ENCODE peak calls at places on chromosomes 2 and 18, in eight cellular contexts. S, P, B, J, A, T, X and I are unnamed samples.
A peak's percentile ranks its signal among the peaks of the same experiment; 100 is the strongest.

GRCh38 chr2:73112026-73112912 is 479 bp downstream of the RAB11FIP5 start:
- DNase-seq in S (no peak), P (no peak), B (no peak), J (peak; percentile 38), A (peak; percentile 22), T (peak; percentile 43), X (no peak), I (no peak)

GRCh38 chr2:26772064-26773001 is 8.2 kb downstream of the SLC35F6 start:
- DNase-seq in S (peak; percentile 23), P (no peak), B (peak; percentile 98), J (no peak), A (peak; percentile 67), T (no peak), X (peak; percentile 42), I (peak; percentile 100)

GRCh38 chr2:154125900-154126299 is 254.2 kb downstream of the GALNT13 start:
- DNase-seq in S (no peak), P (no peak), B (no peak), J (no peak), A (no peak), T (no peak), X (no peak), I (no peak)

GRCh38 chr2:120036145-120036544 is 23.3 kb downstream of the EPB41L5 start:
- DNase-seq in S (no peak), P (no peak), B (no peak), J (no peak), A (no peak), T (no peak), X (no peak), I (no peak)

GRCh38 chr2:170848587-170848986 is 31.9 kb downstream of the GAD1 start:
- DNase-seq in S (peak; percentile 67), P (no peak), B (no peak), J (peak; percentile 35), A (no peak), T (no peak), X (no peak), I (no peak)

GRCh38 chr2:240707046-240707756 is 15.5 kb downstream of the AQP12A start:
- DNase-seq in S (no peak), P (no peak), B (no peak), J (no peak), A (no peak), T (no peak), X (no peak), I (no peak)

GRCh38 chr2:43228782-43229659 is 2.6 kb upstream of the ZFP36L2 start:
- DNase-seq in S (no peak), P (no peak), B (no peak), J (no peak), A (no peak), T (no peak), X (no peak), I (no peak)

GRCh38 chr2:38074047-38074774 is 1.7 kb downstream of the CYP1B1 start:
- DNase-seq in S (no peak), P (no peak), B (no peak), J (no peak), A (no peak), T (no peak), X (no peak), I (no peak)

GRCh38 chr18:56028514-56028913 is 440.5 kb upstream of the TCF4 start:
- DNase-seq in S (peak; percentile 56), P (no peak), B (no peak), J (no peak), A (no peak), T (no peak), X (peak; percentile 23), I (no peak)

GRCh38 chr2:127637725-127638252 is 8.2 kb upstream of the GPR17 start:
- DNase-seq in S (peak; percentile 37), P (no peak), B (no peak), J (peak; percentile 77), A (no peak), T (peak; percentile 22), X (peak; percentile 30), I (no peak)

GRCh38 chr18:449374-449773 is 51.1 kb downstream of the COLEC12 start:
- DNase-seq in S (no peak), P (no peak), B (no peak), J (no peak), A (no peak), T (peak; percentile 17), X (no peak), I (no peak)

GRCh38 chr2:191321861-191322662 is 76.9 kb downstream of the MYO1B start:
- DNase-seq in S (peak; percentile 50), P (no peak), B (peak; percentile 8), J (no peak), A (peak; percentile 21), T (no peak), X (peak; percentile 78), I (no peak)

GRCh38 chr2:2687745-2688144 is 356.7 kb upstream of the MYT1L start:
- DNase-seq in S (no peak), P (no peak), B (no peak), J (no peak), A (no peak), T (no peak), X (no peak), I (no peak)